ENCODE peak calls at places on chromosomes 2 and 18, in nine cellular contexts. One of them, this sample, is unnamed. For H3K9me3, the result is how much of the 10 kb centered on the place peaks cover.

GRCh38 chr18:12318334-12318697 is 10.3 kb downstream of the TUBB6 start:
- DNase-seq in aorta: no peak
- DNase-seq in colonic mucosa: no peak
- DNase-seq in upper lobe of right lung: no peak
- DNase-seq in CD8-positive, alpha-beta memory T cell: no peak
- DNase-seq in CD4-positive, alpha-beta T cell: no peak
- DNase-seq in cardiac muscle cell: no peak
- DNase-seq in thyroid gland: no peak
- DNase-seq in BE2C: no peak
- DNase-seq in this sample: no peak

GRCh38 chr2:229775614-229776313 is 61.4 kb upstream of the DNER start:
- DNase-seq in aorta: no peak
- DNase-seq in colonic mucosa: no peak
- DNase-seq in upper lobe of right lung: no peak
- DNase-seq in CD8-positive, alpha-beta memory T cell: no peak
- DNase-seq in CD4-positive, alpha-beta T cell: no peak
- DNase-seq in cardiac muscle cell: no peak
- DNase-seq in thyroid gland: no peak
- DNase-seq in BE2C: no peak
- DNase-seq in this sample: no peak

GRCh38 chr18:48053881-48054586 is 123.6 kb upstream of the SMAD2 start:
- DNase-seq in aorta: no peak
- DNase-seq in colonic mucosa: peak
- DNase-seq in upper lobe of right lung: peak
- DNase-seq in CD8-positive, alpha-beta memory T cell: no peak
- DNase-seq in CD4-positive, alpha-beta T cell: no peak
- DNase-seq in cardiac muscle cell: peak
- DNase-seq in thyroid gland: no peak
- DNase-seq in BE2C: peak
- DNase-seq in this sample: no peak

GRCh38 chr2:161177969-161178368 is 17.7 kb downstream of the TANK start:
- DNase-seq in aorta: no peak
- DNase-seq in colonic mucosa: no peak
- DNase-seq in upper lobe of right lung: no peak
- DNase-seq in CD8-positive, alpha-beta memory T cell: no peak
- DNase-seq in CD4-positive, alpha-beta T cell: no peak
- DNase-seq in cardiac muscle cell: no peak
- DNase-seq in thyroid gland: no peak
- DNase-seq in BE2C: no peak
- DNase-seq in this sample: no peak

GRCh38 chr2:216989335-216990129 is 129.7 kb upstream of the TNP1 start:
- DNase-seq in aorta: no peak
- DNase-seq in colonic mucosa: no peak
- DNase-seq in upper lobe of right lung: no peak
- DNase-seq in CD8-positive, alpha-beta memory T cell: no peak
- DNase-seq in CD4-positive, alpha-beta T cell: no peak
- DNase-seq in cardiac muscle cell: peak
- DNase-seq in thyroid gland: no peak
- DNase-seq in BE2C: no peak
- DNase-seq in this sample: no peak

GRCh38 chr2:42835577-42836371 is 43.4 kb upstream of the HAAO start:
- DNase-seq in aorta: peak
- DNase-seq in colonic mucosa: no peak
- DNase-seq in upper lobe of right lung: peak
- DNase-seq in CD8-positive, alpha-beta memory T cell: no peak
- DNase-seq in CD4-positive, alpha-beta T cell: no peak
- DNase-seq in cardiac muscle cell: peak
- DNase-seq in thyroid gland: no peak
- DNase-seq in BE2C: no peak
- DNase-seq in this sample: no peak

GRCh38 chr2:53373126-53373525 is 394.5 kb upstream of the CHAC2 start:
- DNase-seq in aorta: no peak
- DNase-seq in colonic mucosa: no peak
- DNase-seq in upper lobe of right lung: no peak
- DNase-seq in CD8-positive, alpha-beta memory T cell: no peak
- DNase-seq in CD4-positive, alpha-beta T cell: no peak
- DNase-seq in cardiac muscle cell: no peak
- DNase-seq in thyroid gland: no peak
- DNase-seq in BE2C: no peak
- DNase-seq in this sample: no peak

GRCh38 chr2:99763764-99764163 is 273.9 kb upstream of the REV1 start:
- DNase-seq in aorta: no peak
- DNase-seq in colonic mucosa: no peak
- DNase-seq in upper lobe of right lung: no peak
- DNase-seq in CD8-positive, alpha-beta memory T cell: no peak
- DNase-seq in CD4-positive, alpha-beta T cell: no peak
- DNase-seq in cardiac muscle cell: no peak
- DNase-seq in thyroid gland: no peak
- DNase-seq in BE2C: no peak
- DNase-seq in this sample: no peak

GRCh38 chr2:26706616-26707473 is 14.3 kb downstream of the KCNK3 start:
- DNase-seq in aorta: peak
- DNase-seq in colonic mucosa: no peak
- DNase-seq in upper lobe of right lung: no peak
- DNase-seq in CD8-positive, alpha-beta memory T cell: no peak
- DNase-seq in CD4-positive, alpha-beta T cell: no peak
- DNase-seq in cardiac muscle cell: peak
- DNase-seq in thyroid gland: peak
- DNase-seq in BE2C: no peak
- DNase-seq in this sample: no peak

GRCh38 chr2:85008252-85008651 is 37.3 kb downstream of the KCMF1 start:
- DNase-seq in aorta: no peak
- DNase-seq in colonic mucosa: no peak
- DNase-seq in upper lobe of right lung: no peak
- DNase-seq in CD8-positive, alpha-beta memory T cell: no peak
- DNase-seq in CD4-positive, alpha-beta T cell: no peak
- DNase-seq in cardiac muscle cell: no peak
- DNase-seq in thyroid gland: no peak
- DNase-seq in BE2C: no peak
- DNase-seq in this sample: no peak

GRCh38 chr2:101625387-101625786 is 72.1 kb upstream of the MAP4K4 start:
- DNase-seq in aorta: no peak
- DNase-seq in colonic mucosa: no peak
- DNase-seq in upper lobe of right lung: no peak
- DNase-seq in CD8-positive, alpha-beta memory T cell: no peak
- DNase-seq in CD4-positive, alpha-beta T cell: no peak
- DNase-seq in cardiac muscle cell: no peak
- DNase-seq in thyroid gland: no peak
- DNase-seq in BE2C: no peak
- DNase-seq in this sample: no peak

GRCh38 chr2:46315103-46315890 is 18.1 kb downstream of the EPAS1 start:
- DNase-seq in aorta: peak
- DNase-seq in colonic mucosa: peak
- DNase-seq in upper lobe of right lung: peak
- DNase-seq in CD8-positive, alpha-beta memory T cell: no peak
- DNase-seq in CD4-positive, alpha-beta T cell: no peak
- DNase-seq in cardiac muscle cell: peak
- DNase-seq in thyroid gland: peak
- DNase-seq in BE2C: peak
- DNase-seq in this sample: no peak

GRCh38 chr2:55954306-55955035 is 30.9 kb upstream of the EFEMP1 start:
- DNase-seq in aorta: no peak
- DNase-seq in colonic mucosa: no peak
- DNase-seq in upper lobe of right lung: no peak
- DNase-seq in CD8-positive, alpha-beta memory T cell: no peak
- DNase-seq in CD4-positive, alpha-beta T cell: no peak
- DNase-seq in cardiac muscle cell: peak
- DNase-seq in thyroid gland: peak
- DNase-seq in BE2C: no peak
- DNase-seq in this sample: no peak

GRCh38 chr18:44737623-44738022 is 56.9 kb downstream of the SETBP1 start:
- DNase-seq in aorta: no peak
- DNase-seq in colonic mucosa: no peak
- DNase-seq in upper lobe of right lung: no peak
- DNase-seq in CD8-positive, alpha-beta memory T cell: no peak
- DNase-seq in CD4-positive, alpha-beta T cell: no peak
- DNase-seq in cardiac muscle cell: no peak
- DNase-seq in thyroid gland: no peak
- DNase-seq in BE2C: no peak
- DNase-seq in this sample: no peak

GRCh38 chr2:100188326-100188725 is 45.9 kb upstream of the AFF3 start:
- DNase-seq in aorta: no peak
- DNase-seq in colonic mucosa: no peak
- DNase-seq in upper lobe of right lung: peak
- DNase-seq in CD8-positive, alpha-beta memory T cell: no peak
- DNase-seq in CD4-positive, alpha-beta T cell: no peak
- DNase-seq in cardiac muscle cell: no peak
- DNase-seq in thyroid gland: no peak
- DNase-seq in BE2C: no peak
- DNase-seq in this sample: no peak

GRCh38 chr18:69008538-69008937 is 210.7 kb downstream of the CCDC102B start:
- DNase-seq in aorta: no peak
- DNase-seq in colonic mucosa: no peak
- DNase-seq in upper lobe of right lung: no peak
- DNase-seq in CD8-positive, alpha-beta memory T cell: no peak
- DNase-seq in CD4-positive, alpha-beta T cell: no peak
- DNase-seq in cardiac muscle cell: no peak
- DNase-seq in thyroid gland: no peak
- DNase-seq in BE2C: no peak
- DNase-seq in this sample: no peak
- H3K9me3 ChIP-seq in aorta: under half
- H3K9me3 ChIP-seq in colonic mucosa: under half
- H3K9me3 ChIP-seq in upper lobe of right lung: under half
- H3K9me3 ChIP-seq in CD8-positive, alpha-beta memory T cell: under half
- H3K9me3 ChIP-seq in CD4-positive, alpha-beta T cell: under half
- H3K9me3 ChIP-seq in cardiac muscle cell: under half
- H3K9me3 ChIP-seq in thyroid gland: under half
- H3K9me3 ChIP-seq in BE2C: under half
- H3K9me3 ChIP-seq in this sample: under half

DNA sequence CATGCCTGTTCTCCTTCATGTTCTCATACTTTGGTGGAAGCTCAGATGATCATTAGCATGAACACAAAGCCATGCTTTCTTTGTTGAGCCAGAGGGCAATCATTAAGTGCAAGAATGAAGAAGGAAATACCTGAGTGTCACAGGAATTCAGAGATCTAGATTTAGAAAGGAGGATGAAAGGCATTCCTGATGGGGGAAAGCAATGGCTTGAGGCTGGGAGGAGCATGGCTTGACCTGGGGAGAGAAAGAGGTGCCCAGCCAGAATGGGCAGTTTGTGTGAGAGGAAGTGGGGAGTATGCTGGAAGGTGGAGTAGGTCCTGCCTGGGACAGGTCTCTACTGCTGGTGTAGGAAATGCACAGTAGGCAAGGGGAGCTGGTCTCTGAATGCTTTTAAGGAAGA is 35.1 kb downstream of the SLC4A3 start:
- DNase-seq in aorta: no peak
- DNase-seq in colonic mucosa: no peak
- DNase-seq in upper lobe of right lung: no peak
- DNase-seq in CD8-positive, alpha-beta memory T cell: no peak
- DNase-seq in CD4-positive, alpha-beta T cell: no peak
- DNase-seq in cardiac muscle cell: no peak
- DNase-seq in thyroid gland: no peak
- DNase-seq in BE2C: no peak
- DNase-seq in this sample: no peak
- H3K9me3 ChIP-seq in aorta: under half
- H3K9me3 ChIP-seq in colonic mucosa: under half
- H3K9me3 ChIP-seq in upper lobe of right lung: under half
- H3K9me3 ChIP-seq in CD8-positive, alpha-beta memory T cell: under half
- H3K9me3 ChIP-seq in CD4-positive, alpha-beta T cell: under half
- H3K9me3 ChIP-seq in cardiac muscle cell: under half
- H3K9me3 ChIP-seq in thyroid gland: under half
- H3K9me3 ChIP-seq in BE2C: under half
- H3K9me3 ChIP-seq in this sample: under half

DNA sequence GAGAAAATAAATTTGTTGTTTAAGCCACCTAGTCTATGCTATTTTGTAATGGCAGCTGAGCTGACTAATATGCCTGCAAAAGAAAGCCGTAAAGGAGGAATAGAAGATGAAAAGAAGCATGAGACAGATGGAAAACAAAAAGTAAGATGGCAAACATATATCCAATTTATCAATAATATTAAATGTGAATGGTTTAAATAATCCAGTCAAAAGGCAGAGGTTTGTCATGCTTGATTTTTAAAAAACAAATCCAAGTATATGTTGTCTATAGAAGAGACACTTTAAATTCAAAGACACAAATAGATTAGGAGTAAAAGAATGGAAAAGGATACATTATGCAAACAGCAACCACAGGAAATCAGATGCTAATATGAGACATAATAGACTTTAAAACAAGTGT is 35.4 kb upstream of the EMILIN2 start:
- DNase-seq in aorta: no peak
- DNase-seq in colonic mucosa: no peak
- DNase-seq in upper lobe of right lung: no peak
- DNase-seq in CD8-positive, alpha-beta memory T cell: no peak
- DNase-seq in CD4-positive, alpha-beta T cell: no peak
- DNase-seq in cardiac muscle cell: no peak
- DNase-seq in thyroid gland: no peak
- DNase-seq in BE2C: no peak
- DNase-seq in this sample: no peak
- H3K9me3 ChIP-seq in aorta: under half
- H3K9me3 ChIP-seq in colonic mucosa: under half
- H3K9me3 ChIP-seq in upper lobe of right lung: under half
- H3K9me3 ChIP-seq in CD8-positive, alpha-beta memory T cell: under half
- H3K9me3 ChIP-seq in CD4-positive, alpha-beta T cell: under half
- H3K9me3 ChIP-seq in cardiac muscle cell: under half
- H3K9me3 ChIP-seq in thyroid gland: under half
- H3K9me3 ChIP-seq in BE2C: under half
- H3K9me3 ChIP-seq in this sample: under half

GRCh38 chr2:129006135-129006885 is 687.6 kb upstream of the HS6ST1 start:
- DNase-seq in aorta: no peak
- DNase-seq in colonic mucosa: no peak
- DNase-seq in upper lobe of right lung: no peak
- DNase-seq in CD8-positive, alpha-beta memory T cell: no peak
- DNase-seq in CD4-positive, alpha-beta T cell: no peak
- DNase-seq in cardiac muscle cell: peak
- DNase-seq in thyroid gland: no peak
- DNase-seq in BE2C: no peak
- DNase-seq in this sample: no peak

GRCh38 chr2:129004485-129004884 is 685.8 kb upstream of the HS6ST1 start:
- DNase-seq in aorta: no peak
- DNase-seq in colonic mucosa: peak
- DNase-seq in upper lobe of right lung: no peak
- DNase-seq in CD8-positive, alpha-beta memory T cell: no peak
- DNase-seq in CD4-positive, alpha-beta T cell: no peak
- DNase-seq in cardiac muscle cell: no peak
- DNase-seq in thyroid gland: no peak
- DNase-seq in BE2C: no peak
- DNase-seq in this sample: no peak

GRCh38 chr2:129004940-129005490 is 686.3 kb upstream of the HS6ST1 start:
- DNase-seq in aorta: no peak
- DNase-seq in colonic mucosa: no peak
- DNase-seq in upper lobe of right lung: no peak
- DNase-seq in CD8-positive, alpha-beta memory T cell: no peak
- DNase-seq in CD4-positive, alpha-beta T cell: no peak
- DNase-seq in cardiac muscle cell: no peak
- DNase-seq in thyroid gland: no peak
- DNase-seq in BE2C: no peak
- DNase-seq in this sample: no peak

GRCh38 chr2:129001926-129002325 is 683.3 kb upstream of the HS6ST1 start:
- DNase-seq in aorta: no peak
- DNase-seq in colonic mucosa: no peak
- DNase-seq in upper lobe of right lung: no peak
- DNase-seq in CD8-positive, alpha-beta memory T cell: no peak
- DNase-seq in CD4-positive, alpha-beta T cell: no peak
- DNase-seq in cardiac muscle cell: no peak
- DNase-seq in thyroid gland: no peak
- DNase-seq in BE2C: no peak
- DNase-seq in this sample: no peak

DNA sequence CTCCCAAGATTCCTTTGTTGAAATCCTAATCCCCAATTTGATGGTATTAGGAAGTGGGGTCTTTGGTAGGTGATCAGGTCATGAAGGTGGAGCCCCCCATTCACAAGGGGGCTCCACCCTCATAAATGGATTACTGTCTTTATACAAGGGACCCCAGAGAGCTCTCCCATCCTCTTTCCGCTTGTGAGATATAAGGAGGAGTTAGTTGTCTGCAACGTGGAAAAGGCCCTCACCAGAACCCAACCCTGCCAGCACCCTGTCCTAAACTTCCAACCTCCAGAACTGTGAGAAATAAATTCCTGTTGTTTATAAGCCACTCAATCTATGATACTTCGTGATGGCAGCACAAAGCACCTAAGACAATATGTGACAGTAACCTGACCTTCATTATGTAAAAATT is 684.1 kb upstream of the HS6ST1 start:
- DNase-seq in aorta: no peak
- DNase-seq in colonic mucosa: no peak
- DNase-seq in upper lobe of right lung: no peak
- DNase-seq in CD8-positive, alpha-beta memory T cell: no peak
- DNase-seq in CD4-positive, alpha-beta T cell: no peak
- DNase-seq in cardiac muscle cell: no peak
- DNase-seq in thyroid gland: no peak
- DNase-seq in BE2C: no peak
- DNase-seq in this sample: no peak
- H3K9me3 ChIP-seq in aorta: under half
- H3K9me3 ChIP-seq in colonic mucosa: under half
- H3K9me3 ChIP-seq in upper lobe of right lung: under half
- H3K9me3 ChIP-seq in CD8-positive, alpha-beta memory T cell: under half
- H3K9me3 ChIP-seq in CD4-positive, alpha-beta T cell: under half
- H3K9me3 ChIP-seq in cardiac muscle cell: under half
- H3K9me3 ChIP-seq in thyroid gland: under half
- H3K9me3 ChIP-seq in BE2C: under half
- H3K9me3 ChIP-seq in this sample: under half